ENCODE peak calls at places on chromosomes 3 and 15, in seven cellular contexts. H is choroid plexus epithelial cell; D is NCI-H2081; J is brain microvascular endothelial cell; P is caudate nucleus; V is ELR; I is activated naive CD4-positive, alpha-beta T cell treated with Interleukin-2 at 50 U/mL for 16 hours. O is an unnamed sample.

GRCh38 chr3:59189561-59190338 is 139.9 kb upstream of the CFAP20DC start:
- DNase-seq in H (no peak), D (no peak), J (no peak), P (no peak), V (no peak), I (no peak), O (no peak)

GRCh38 chr3:127455541-127456450 is 134.7 kb downstream of the TPRA1 start:
- DNase-seq in H (peak), D (peak), J (peak), P (peak), V (peak), I (peak), O (peak)

GRCh38 chr3:197428117-197428761 is 127.5 kb downstream of the BDH1 start:
- DNase-seq in H (peak), D (no peak), J (no peak), P (no peak), V (peak), I (peak), O (peak)

GRCh38 chr3:129564981-129565644 is 22.1 kb downstream of the H1-8 start:
- DNase-seq in H (no peak), D (no peak), J (no peak), P (no peak), V (no peak), I (no peak), O (no peak)

GRCh38 chr3:112477891-112478290 is 21.4 kb downstream of the BTLA start:
- DNase-seq in H (no peak), D (no peak), J (no peak), P (no peak), V (no peak), I (no peak), O (no peak)

GRCh38 chr3:114178770-114179368 is at the start of gene DRD3:
- DNase-seq in H (peak), D (no peak), J (peak), P (peak), V (peak), I (no peak), O (peak)

GRCh38 chr15:91857224-91857585 is 3.7 kb downstream of the SLCO3A1 start:
- DNase-seq in H (no peak), D (no peak), J (no peak), P (no peak), V (no peak), I (no peak), O (no peak)

GRCh38 chr15:68276668-68277067 is 877 bp upstream of the FEM1B start:
- DNase-seq in H (no peak), D (no peak), J (no peak), P (no peak), V (no peak), I (no peak), O (no peak)

GRCh38 chr3:56810912-56811544 is 9.3 kb upstream of the ARHGEF3 start:
- DNase-seq in H (no peak), D (no peak), J (no peak), P (no peak), V (no peak), I (no peak), O (no peak)

GRCh38 chr3:76527773-76528172 is 512.1 kb upstream of the ROBO2 start:
- DNase-seq in H (no peak), D (no peak), J (no peak), P (no peak), V (no peak), I (no peak), O (no peak)

GRCh38 chr15:36358094-36358961 is 221.1 kb upstream of the CDIN1 start:
- DNase-seq in H (peak), D (peak), J (peak), P (no peak), V (peak), I (no peak), O (peak)

GRCh38 chr3:171454026-171454425 is 6.2 kb downstream of the TNIK start:
- DNase-seq in H (no peak), D (no peak), J (no peak), P (no peak), V (no peak), I (no peak), O (no peak)

GRCh38 chr15:100277087-100277855 is 64.5 kb downstream of the ADAMTS17 start:
- DNase-seq in H (no peak), D (no peak), J (no peak), P (no peak), V (no peak), I (no peak), O (no peak)

GRCh38 chr3:48564667-48565066 is 1.1 kb upstream of the UCN2 start:
- DNase-seq in H (no peak), D (no peak), J (no peak), P (no peak), V (no peak), I (no peak), O (no peak)

GRCh38 chr15:99000001-99000590 is 7.5 kb downstream of the PGPEP1L start:
- DNase-seq in H (no peak), D (no peak), J (no peak), P (no peak), V (no peak), I (no peak), O (no peak)

GRCh38 chr15:48565560-48566482 is 79.7 kb downstream of the FBN1 start:
- DNase-seq in H (peak), D (no peak), J (peak), P (no peak), V (peak), I (no peak), O (peak)

GRCh38 chr3:54966979-54967378 is 39.1 kb upstream of the LRTM1 start:
- DNase-seq in H (no peak), D (no peak), J (no peak), P (no peak), V (no peak), I (no peak), O (no peak)

GRCh38 chr3:112101946-112102345 is 15.8 kb downstream of the C3orf52 start:
- DNase-seq in H (peak), D (no peak), J (peak), P (no peak), V (peak), I (no peak), O (peak)

GRCh38 chr3:59388555-59389280 is 338.9 kb upstream of the CFAP20DC start:
- DNase-seq in H (no peak), D (no peak), J (no peak), P (no peak), V (no peak), I (no peak), O (no peak)

GRCh38 chr3:49007771-49008528 is 759 bp downstream of the WDR6 start:
- DNase-seq in H (peak), D (peak), J (peak), P (peak), V (peak), I (peak), O (peak)

GRCh38 chr3:183481582-183481981 is 53.2 kb upstream of the MCF2L2 start:
- DNase-seq in H (peak), D (no peak), J (peak), P (no peak), V (peak), I (peak), O (no peak)

GRCh38 chr3:65556934-65557577 is 481.7 kb downstream of the MAGI1 start:
- DNase-seq in H (no peak), D (no peak), J (no peak), P (no peak), V (no peak), I (no peak), O (no peak)

GRCh38 chr15:94094310-94094709 is 137.1 kb upstream of the MCTP2 start:
- DNase-seq in H (no peak), D (no peak), J (no peak), P (no peak), V (no peak), I (no peak), O (no peak)

GRCh38 chr3:43768594-43768993 is 77.9 kb downstream of the ABHD5 start:
- DNase-seq in H (peak), D (no peak), J (no peak), P (no peak), V (peak), I (no peak), O (no peak)

GRCh38 chr3:149902498-149903139 is 68.1 kb downstream of the PFN2 start:
- DNase-seq in H (peak), D (no peak), J (no peak), P (no peak), V (peak), I (no peak), O (no peak)

GRCh38 chr15:68412218-68412617 is 19.7 kb downstream of the ITGA11 start:
- DNase-seq in H (no peak), D (no peak), J (no peak), P (no peak), V (no peak), I (no peak), O (no peak)

GRCh38 chr15:73950479-73951043 is 24.3 kb downstream of the LOXL1 start:
- DNase-seq in H (peak), D (no peak), J (no peak), P (no peak), V (no peak), I (no peak), O (no peak)

GRCh38 chr3:9349321-9350117 is 13.3 kb upstream of the THUMPD3 start:
- DNase-seq in H (peak), D (no peak), J (peak), P (no peak), V (peak), I (no peak), O (peak)

GRCh38 chr15:80052597-80053304 is 6.7 kb upstream of the ZFAND6 start:
- DNase-seq in H (no peak), D (no peak), J (no peak), P (no peak), V (no peak), I (no peak), O (no peak)

GRCh38 chr3:38578551-38578950 is 70.9 kb downstream of the SCN5A start:
- DNase-seq in H (no peak), D (no peak), J (no peak), P (no peak), V (no peak), I (no peak), O (no peak)

GRCh38 chr15:58631319-58631718 is 118.2 kb downstream of the ADAM10 start:
- DNase-seq in H (no peak), D (no peak), J (no peak), P (no peak), V (no peak), I (no peak), O (no peak)

GRCh38 chr15:66770518-66771350 is 68.7 kb downstream of the SMAD6 start:
- DNase-seq in H (no peak), D (no peak), J (no peak), P (no peak), V (no peak), I (no peak), O (no peak)

GRCh38 chr3:138507524-138507923 is 73.1 kb downstream of the ESYT3 start:
- DNase-seq in H (no peak), D (no peak), J (no peak), P (no peak), V (no peak), I (no peak), O (no peak)

GRCh38 chr15:74193905-74194304 is 8.7 kb downstream of the STRA6 start:
- DNase-seq in H (no peak), D (no peak), J (no peak), P (no peak), V (no peak), I (no peak), O (no peak)

GRCh38 chr3:179146911-179147570 is 1.1 kb upstream of the PIK3CA start:
- DNase-seq in H (peak), D (peak), J (peak), P (peak), V (peak), I (no peak), O (peak)

GRCh38 chr3:27360113-27361078 is 8.8 kb downstream of the NEK10 start:
- DNase-seq in H (peak), D (peak), J (peak), P (no peak), V (no peak), I (no peak), O (peak)

GRCh38 chr3:52395503-52395865 is 49.4 kb downstream of the SEMA3G start:
- DNase-seq in H (no peak), D (no peak), J (no peak), P (no peak), V (no peak), I (no peak), O (no peak)

GRCh38 chr3:165753560-165753959 is 83.7 kb downstream of the BCHE start:
- DNase-seq in H (peak), D (peak), J (peak), P (no peak), V (peak), I (no peak), O (peak)

GRCh38 chr3:45176912-45177311 is 30.7 kb upstream of the CDCP1 start:
- DNase-seq in H (no peak), D (no peak), J (no peak), P (no peak), V (no peak), I (no peak), O (no peak)

GRCh38 chr3:29711255-29711771 is 430.4 kb downstream of the RBMS3 start:
- DNase-seq in H (no peak), D (no peak), J (no peak), P (no peak), V (no peak), I (no peak), O (no peak)